ENCODE peak calls at places on chromosomes 11 and 22, in nine cellular contexts. I is adrenal gland, D is Panc1, Z is lower leg skin, C is heart right ventricle, T is cardiac muscle cell, F is HCT116, N is colonic mucosa, L is kidney epithelial cell. Q is an unnamed sample.

GRCh38 chr11:126476256-126476970 is 120.9 kb downstream of the ST3GAL4 start:
- DNase-seq in D (no peak), C (no peak), I (no peak), N (no peak), F (no peak), L (no peak), Z (no peak), T (no peak), Q (no peak)

GRCh38 chr22:17861909-17862308 is 87.6 kb upstream of the BID start:
- DNase-seq in Z (no peak), F (no peak), N (no peak), D (no peak), T (no peak), I (no peak), L (no peak), C (no peak), Q (no peak)

GRCh38 chr11:73585834-73586575 is 11.9 kb downstream of the FAM168A start:
- DNase-seq in L (no peak), N (no peak), I (no peak), T (no peak), C (no peak), F (no peak), D (no peak), Z (no peak), Q (peak)

GRCh38 chr22:34645375-34645774 is 420.6 kb upstream of the ISX start:
- DNase-seq in D (no peak), L (no peak), F (no peak), C (no peak), T (peak), I (no peak), N (no peak), Z (no peak), Q (no peak)

GRCh38 chr11:3174387-3174786 is 9.3 kb upstream of the OSBPL5 start:
- DNase-seq in L (no peak), F (no peak), I (no peak), N (no peak), C (no peak), T (no peak), Z (no peak), D (no peak), Q (no peak)

GRCh38 chr11:127600674-127601073 is 600.1 kb upstream of the KIRREL3 start:
- DNase-seq in T (no peak), F (no peak), I (no peak), Z (no peak), N (no peak), C (no peak), D (no peak), L (no peak), Q (no peak)

GRCh38 chr22:47355776-47356432 is 593.5 kb downstream of the TBC1D22A start:
- DNase-seq in L (no peak), Z (no peak), F (no peak), C (no peak), T (no peak), N (no peak), I (no peak), D (no peak), Q (no peak)

GRCh38 chr22:21582801-21583740 is 15.6 kb downstream of the UBE2L3 start:
- DNase-seq in L (no peak), N (no peak), D (no peak), T (no peak), C (no peak), I (no peak), Z (no peak), F (no peak), Q (no peak)

GRCh38 chr11:104522650-104523049 is 358.7 kb upstream of the PDGFD start:
- DNase-seq in L (no peak), Z (no peak), I (peak), D (no peak), F (no peak), T (no peak), N (no peak), C (no peak), Q (no peak)

GRCh38 chr11:46377266-46377665 is 4.2 kb upstream of the MDK start:
- DNase-seq in Z (no peak), I (peak), F (no peak), T (no peak), D (no peak), C (no peak), N (no peak), L (no peak), Q (no peak)

GRCh38 chr11:46162700-46163099 is 41.4 kb upstream of the PHF21A start:
- DNase-seq in C (no peak), Z (no peak), T (no peak), I (no peak), D (no peak), N (no peak), L (no peak), F (no peak), Q (no peak)

GRCh38 chr22:30705710-30706651 is 11.3 kb downstream of the OSBP2 start:
- DNase-seq in C (no peak), N (no peak), I (peak), L (no peak), Z (no peak), F (peak), T (no peak), D (no peak), Q (peak)

DNA sequence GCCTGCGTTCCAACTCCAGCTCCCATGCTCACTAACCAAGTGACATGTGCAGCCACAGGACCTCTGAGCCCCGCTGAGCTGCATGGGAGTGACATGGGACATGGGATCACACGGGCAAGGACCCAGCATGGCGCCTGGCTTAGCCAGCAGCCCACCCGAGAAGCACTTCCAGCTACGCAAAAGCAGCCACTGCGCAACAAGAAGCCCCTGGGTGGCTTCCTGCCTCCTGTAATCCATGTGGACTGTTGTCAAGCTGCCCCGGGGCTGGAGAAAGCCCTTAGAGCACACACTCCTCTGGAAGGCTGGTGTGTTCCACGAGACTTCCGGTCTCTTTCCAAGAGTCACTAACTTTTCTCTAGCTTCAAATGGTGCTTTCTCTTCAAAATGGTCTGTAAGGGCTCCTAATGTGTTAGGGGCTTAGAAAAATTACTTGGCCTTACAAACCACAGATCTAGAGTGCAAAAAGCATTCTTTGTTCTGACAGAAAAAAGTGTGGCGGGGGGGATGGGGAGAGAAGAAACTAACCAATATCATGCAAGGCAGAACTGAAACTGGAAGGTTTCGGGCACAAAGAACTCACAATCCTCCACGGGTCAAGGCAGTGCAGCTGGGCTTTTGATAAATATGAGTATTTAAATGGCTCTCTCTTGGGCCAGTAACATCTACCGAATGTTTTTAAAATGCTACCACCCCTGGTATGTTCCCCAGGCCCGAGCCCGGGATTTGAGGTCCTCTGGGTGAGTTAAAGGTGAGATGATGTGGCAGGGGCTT is 5.5 kb downstream of the C11orf24 start:
- DNase-seq in Z (no peak), F (no peak), N (no peak), I (no peak), T (no peak), C (no peak), D (no peak), L (no peak), Q (no peak)
- H3K4me3 ChIP-seq in Z (no peak), F (no peak), N (no peak), I (no peak), T (no peak), C (no peak), D (no peak), L (no peak), Q (no peak)

DNA sequence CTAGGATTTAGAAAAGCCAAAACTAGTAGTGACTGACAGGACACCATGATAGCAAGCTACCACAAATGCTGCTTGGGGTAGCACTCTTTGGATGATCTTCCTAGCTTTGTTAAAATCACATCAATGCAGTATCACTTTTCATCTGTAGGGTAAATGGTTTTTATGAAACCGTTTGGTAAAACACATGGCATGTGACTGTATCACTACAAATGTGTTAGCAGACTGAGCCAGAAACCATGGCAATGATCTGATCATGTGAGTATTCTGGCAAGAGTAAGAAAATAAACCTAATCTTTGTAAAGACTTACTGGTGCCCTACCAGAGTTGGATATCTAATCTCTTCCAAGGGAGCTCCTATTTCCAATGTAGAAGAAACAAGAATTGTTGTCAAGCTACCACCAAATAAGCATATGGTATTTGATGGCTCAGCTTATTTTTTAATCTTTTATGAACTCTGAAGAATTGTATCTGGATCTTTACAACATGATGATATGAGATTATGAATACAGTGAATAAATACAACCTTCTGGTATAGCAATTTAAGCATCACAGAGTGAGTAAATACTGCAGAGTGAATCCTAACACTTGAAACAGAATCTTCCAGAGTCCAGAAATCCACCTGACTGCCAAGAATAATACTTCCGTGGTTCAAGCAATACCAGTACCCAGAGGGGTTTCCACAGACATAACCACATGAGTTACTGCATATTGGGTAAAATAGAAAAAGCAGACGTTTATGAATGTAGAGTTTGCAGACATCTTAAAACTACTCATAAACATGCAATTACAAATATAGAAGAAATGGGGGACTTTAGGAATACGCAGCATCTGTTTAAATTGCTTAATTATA is 238.9 kb downstream of the TTC28 start:
- DNase-seq in Z (no peak), L (no peak), I (no peak), C (no peak), F (no peak), T (no peak), N (no peak), D (no peak), Q (no peak)
- TF ChIP-seq CTCF in Z (no peak), L (no peak), I (no peak), C (no peak), F (no peak), T (peak), N (no peak), D (no peak), Q (no peak)

DNA sequence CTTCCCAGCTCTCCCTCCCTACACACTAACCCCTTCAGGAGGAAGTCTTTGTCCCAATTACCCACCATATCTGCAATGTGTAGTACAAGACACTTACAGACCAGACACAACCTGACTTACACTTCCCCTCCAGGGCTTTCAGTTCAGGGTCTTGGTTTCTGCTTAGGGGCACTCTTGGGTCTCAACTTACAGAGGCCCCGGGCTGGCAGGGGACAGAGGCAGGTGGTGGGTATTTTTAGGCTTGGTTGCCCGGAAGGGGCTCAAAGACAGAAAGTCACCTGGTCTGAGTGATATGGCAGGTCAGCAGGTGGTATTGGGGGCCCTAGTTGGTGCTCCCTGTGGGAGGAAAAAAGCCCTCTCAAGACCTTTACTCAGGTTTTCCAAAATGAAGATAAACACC is 3.4 kb upstream of the TMEM184B start:
- DNase-seq in D (no peak), L (no peak), F (no peak), N (no peak), T (no peak), Z (no peak), C (no peak), I (no peak), Q (no peak)
- H3K4me3 ChIP-seq in D (no peak), L (no peak), F (no peak), N (no peak), T (no peak), Z (no peak), C (no peak), I (no peak), Q (no peak)

DNA sequence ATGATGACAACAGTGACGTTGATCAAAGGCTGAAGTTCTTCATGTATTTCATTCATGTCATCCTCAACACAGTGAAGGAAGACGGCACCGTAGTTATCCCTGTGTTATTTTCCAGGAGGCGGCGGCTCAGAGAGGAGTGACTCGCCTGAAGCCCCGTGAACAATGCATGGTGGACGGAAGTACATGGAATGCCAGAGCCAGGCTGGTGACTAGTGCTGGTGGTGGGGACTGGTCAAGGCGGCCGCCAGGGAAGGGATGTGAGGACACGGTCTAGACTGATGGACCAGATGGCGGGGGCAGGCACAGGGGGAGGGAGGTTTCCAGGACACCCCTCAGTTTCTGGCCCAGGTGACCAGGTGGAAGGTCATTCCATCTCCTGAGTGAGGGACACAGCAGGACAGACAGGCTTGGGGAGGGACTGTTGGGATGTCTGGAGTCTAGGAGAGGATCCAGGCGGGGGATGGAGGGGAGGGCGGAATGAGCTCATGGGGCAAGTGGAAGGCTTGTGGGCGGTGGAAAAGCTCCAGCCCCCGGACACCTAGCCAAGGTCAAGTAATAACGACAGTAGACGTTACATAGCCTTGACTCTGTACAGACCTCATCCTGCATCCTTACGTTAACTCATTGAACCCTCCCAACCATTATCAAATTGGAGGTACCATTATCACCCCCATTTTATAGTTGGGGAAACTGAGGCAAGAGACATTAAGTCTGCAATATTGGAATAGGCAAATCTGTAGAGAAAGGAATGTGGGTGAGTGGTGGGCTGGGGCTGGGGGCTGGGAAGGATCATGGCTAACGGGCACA is 16.0 kb upstream of the PICK1 start:
- DNase-seq in I (no peak), T (no peak), L (no peak), N (no peak), C (no peak), D (no peak), F (no peak), Z (no peak), Q (no peak)
- TF ChIP-seq CTCF in I (no peak), T (no peak), L (no peak), N (no peak), C (no peak), D (no peak), F (no peak), Z (no peak), Q (no peak)

GRCh38 chr11:114301088-114301487 is 4.9 kb downstream of the NNMT start:
- DNase-seq in I (no peak), D (no peak), L (no peak), C (no peak), F (no peak), Z (no peak), N (no peak), T (no peak), Q (no peak)

GRCh38 chr11:114296190-114296978 is at the start of gene NNMT:
- DNase-seq in T (no peak), D (no peak), F (no peak), C (peak), I (peak), N (peak), Z (peak), L (peak), Q (peak)

GRCh38 chr11:114297806-114298700 is 1.9 kb downstream of the NNMT start:
- DNase-seq in D (no peak), T (no peak), L (no peak), N (no peak), Z (no peak), F (no peak), C (no peak), I (no peak), Q (no peak)

GRCh38 chr11:114296979-114297372 is 777 bp downstream of the NNMT start:
- DNase-seq in N (no peak), L (no peak), T (no peak), D (no peak), I (no peak), C (no peak), Z (no peak), F (no peak), Q (no peak)

GRCh38 chr11:114298701-114299090 is 2.5 kb downstream of the NNMT start:
- DNase-seq in N (no peak), I (no peak), F (no peak), T (no peak), Z (no peak), D (no peak), C (no peak), L (no peak), Q (no peak)
- H3K4me3 ChIP-seq in N (peak), I (no peak), F (no peak), T (no peak), Z (peak), D (no peak), C (peak), L (peak), Q (peak)

GRCh38 chr11:68341557-68342458 is 29.4 kb downstream of the LRP5 start:
- DNase-seq in N (no peak), Z (no peak), F (no peak), C (no peak), L (no peak), D (no peak), T (no peak), I (no peak), Q (no peak)
- TF ChIP-seq CTCF in N (no peak), Z (no peak), F (no peak), C (no peak), L (no peak), D (no peak), T (no peak), I (no peak), Q (peak)

GRCh38 chr11:61814958-61815789 is 1.6 kb downstream of the FADS1 start:
- DNase-seq in L (peak), F (peak), C (peak), N (peak), I (peak), D (peak), Z (peak), T (peak), Q (peak)

GRCh38 chr11:61812736-61813411 is 3.9 kb downstream of the FADS1 start:
- DNase-seq in D (no peak), Z (no peak), I (no peak), N (no peak), T (no peak), L (no peak), F (no peak), C (no peak), Q (no peak)

GRCh38 chr11:61815790-61816735 is 740 bp downstream of the FADS1 start:
- DNase-seq in C (peak), F (peak), D (no peak), Z (peak), L (no peak), T (peak), I (peak), N (peak), Q (no peak)

GRCh38 chr11:61816736-61817455 is at the start of gene FADS1:
- DNase-seq in N (peak), L (peak), Z (peak), D (no peak), T (peak), I (peak), F (peak), C (peak), Q (peak)

DNA sequence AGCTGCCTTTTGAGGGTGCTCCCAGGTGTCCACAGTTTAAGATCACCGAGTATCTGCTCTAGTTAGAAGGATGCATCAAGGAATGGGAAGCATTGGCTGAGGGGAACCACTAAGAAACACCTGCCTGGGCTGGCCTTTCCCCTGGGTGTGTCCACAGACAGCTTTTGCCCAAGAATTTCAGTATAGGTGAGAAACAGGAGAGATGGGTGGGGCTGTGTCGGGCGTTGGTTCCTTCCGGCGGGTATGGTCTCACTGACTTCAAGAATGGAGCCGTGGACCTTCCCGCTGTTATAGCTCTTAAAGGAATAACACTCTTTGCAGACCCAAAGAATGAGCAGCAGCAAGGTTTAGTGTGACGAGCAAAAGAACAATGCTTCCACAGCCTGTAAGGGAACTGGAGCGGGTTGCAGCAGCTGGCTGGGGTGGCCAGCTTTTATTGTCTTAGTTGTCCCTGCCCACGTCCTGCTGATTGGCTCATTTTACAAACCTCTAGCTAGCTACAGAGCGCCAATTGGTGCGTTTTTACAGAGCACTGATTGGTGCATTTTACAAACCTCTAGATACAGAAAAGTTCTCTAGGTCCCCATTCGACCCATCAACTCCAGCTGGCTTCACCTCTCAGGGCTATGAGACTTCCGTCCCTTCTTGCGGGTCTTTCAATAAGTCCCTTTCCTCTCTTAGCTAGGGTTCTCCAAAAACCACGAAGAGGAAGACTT is 2.4 kb downstream of the FADS1 start:
- DNase-seq in I (no peak), Z (peak), L (no peak), C (peak), F (peak), T (no peak), N (peak), D (no peak), Q (no peak)
- H3K4me3 ChIP-seq in I (peak), Z (peak), L (peak), C (peak), F (peak), T (peak), N (peak), D (peak), Q (peak)

GRCh38 chr11:14413307-14414072 is 54.5 kb upstream of the RRAS2 start:
- DNase-seq in D (no peak), Z (no peak), C (peak), F (no peak), I (no peak), L (no peak), N (no peak), T (no peak), Q (no peak)
- TF ChIP-seq CTCF in D (no peak), Z (no peak), C (peak), F (no peak), I (peak), L (no peak), N (peak), T (peak), Q (peak)